ENCODE peak calls at places on chromosomes 3 and 15, in seven cellular contexts. V is fibroblast of lung, B is osteoblast, I is HepG2, R is ACHN, L is AG10803, Y is mucosa of gallbladder. Q is an unnamed sample.

GRCh38 chr3:32818431-32819085 is 761 bp downstream of the TRIM71 start:
- DNase-seq in B (peak), Y (no peak), L (no peak), V (no peak), R (no peak), I (no peak), Q (no peak)

GRCh38 chr15:45268135-45268534 is 16.1 kb downstream of the SLC28A2 start:
- DNase-seq in L (no peak), V (no peak), R (no peak), I (peak), B (no peak), Y (peak), Q (no peak)

GRCh38 chr3:110301781-110302180 is 769.8 kb upstream of the NECTIN3 start:
- DNase-seq in R (no peak), B (no peak), L (no peak), I (no peak), Y (no peak), V (no peak), Q (no peak)

GRCh38 chr3:38102073-38102844 is 34.7 kb downstream of the ACAA1 start:
- DNase-seq in R (no peak), Y (no peak), B (peak), I (no peak), L (no peak), V (no peak), Q (no peak)

GRCh38 chr3:161454615-161455014 is 42.0 kb upstream of the OTOL1 start:
- DNase-seq in R (no peak), Y (no peak), V (no peak), B (no peak), L (no peak), I (no peak), Q (no peak)

GRCh38 chr3:45987368-45988099 is 8.1 kb downstream of the FYCO1 start:
- DNase-seq in L (peak), R (no peak), Y (peak), V (peak), I (peak), B (no peak), Q (no peak)

GRCh38 chr15:32651229-32651837 is 9.8 kb downstream of the SCG5 start:
- DNase-seq in R (peak), L (peak), V (peak), Y (peak), I (peak), B (peak), Q (no peak)

GRCh38 chr3:11144996-11145395 is 9.3 kb upstream of the HRH1 start:
- DNase-seq in L (no peak), B (no peak), V (no peak), I (no peak), Y (no peak), R (no peak), Q (no peak)

GRCh38 chr15:58369261-58369699 is 62.5 kb upstream of the LIPC start:
- DNase-seq in B (peak), V (peak), R (peak), Y (peak), L (peak), I (peak), Q (no peak)

GRCh38 chr15:45522931-45523331 is 376 bp upstream of the SLC30A4 start:
- DNase-seq in B (peak), Y (no peak), V (peak), R (no peak), L (peak), I (no peak), Q (peak)

GRCh38 chr3:8324727-8325126 is 176.9 kb upstream of the LMCD1 start:
- DNase-seq in I (peak), L (peak), V (peak), R (peak), B (peak), Y (peak), Q (no peak)

GRCh38 chr3:44439499-44440295 is 37.8 kb downstream of the ZNF445 start:
- DNase-seq in I (peak), R (no peak), V (peak), L (peak), Y (peak), B (no peak), Q (peak)

GRCh38 chr3:98695816-98696215 is 67.3 kb upstream of the ST3GAL6 start:
- DNase-seq in I (no peak), B (peak), L (no peak), Y (no peak), R (no peak), V (no peak), Q (no peak)

GRCh38 chr15:70269991-70270751 is 172.5 kb upstream of the TLE3 start:
- DNase-seq in B (peak), R (no peak), L (peak), Y (no peak), V (no peak), I (no peak), Q (no peak)

GRCh38 chr3:189851682-189852081 is 220.5 kb downstream of the TP63 start:
- DNase-seq in Y (no peak), I (no peak), V (no peak), R (no peak), B (peak), L (no peak), Q (no peak)

GRCh38 chr3:11551019-11551418 is 92.7 kb downstream of the VGLL4 start:
- DNase-seq in Y (no peak), L (no peak), I (no peak), R (no peak), V (no peak), B (no peak), Q (no peak)

GRCh38 chr15:63483521-63484371 is 20.6 kb upstream of the USP3 start:
- DNase-seq in V (peak), I (no peak), L (no peak), B (no peak), R (no peak), Y (no peak), Q (no peak)

GRCh38 chr3:112634786-112635541 is 6.0 kb downstream of the CCDC80 start:
- DNase-seq in V (no peak), I (no peak), R (no peak), L (no peak), B (no peak), Y (no peak), Q (no peak)

GRCh38 chr3:52055537-52056351 is 627 bp downstream of the DUSP7 start:
- DNase-seq in B (peak), V (peak), R (peak), Y (peak), L (peak), I (peak), Q (peak)

GRCh38 chr15:71112429-71112828 is 2.8 kb upstream of the THSD4 start:
- DNase-seq in Y (no peak), B (no peak), L (no peak), V (no peak), R (no peak), I (no peak), Q (no peak)

GRCh38 chr3:171712168-171712938 is 97.9 kb downstream of the PLD1 start:
- DNase-seq in V (peak), I (no peak), B (peak), L (no peak), Y (no peak), R (no peak), Q (no peak)

GRCh38 chr3:47007001-47007400 is 27.5 kb downstream of the NBEAL2 start:
- DNase-seq in Y (no peak), R (no peak), L (no peak), I (no peak), V (no peak), B (peak), Q (no peak)

GRCh38 chr3:169189486-169189885 is 474.0 kb downstream of the MECOM start:
- DNase-seq in B (no peak), V (peak), I (no peak), L (no peak), R (no peak), Y (no peak), Q (no peak)

GRCh38 chr3:9884555-9885165 is 4.6 kb upstream of the CIDEC start:
- DNase-seq in R (peak), Y (no peak), L (peak), V (peak), B (peak), I (peak), Q (peak)

GRCh38 chr3:196813903-196814302 is 53.8 kb upstream of the SENP5 start:
- DNase-seq in R (no peak), L (no peak), V (peak), B (peak), I (no peak), Y (no peak), Q (no peak)

GRCh38 chr15:98113357-98113756 is 152.9 kb downstream of the ARRDC4 start:
- DNase-seq in I (no peak), L (peak), B (no peak), V (no peak), Y (no peak), R (no peak), Q (no peak)

GRCh38 chr3:193742628-193743027 is 149.6 kb downstream of the OPA1 start:
- DNase-seq in I (no peak), L (no peak), B (no peak), R (peak), V (no peak), Y (no peak), Q (no peak)

GRCh38 chr3:159989973-159990846 is 1.6 kb downstream of the IL12A start:
- DNase-seq in V (no peak), B (peak), Y (no peak), L (no peak), R (no peak), I (no peak), Q (no peak)

GRCh38 chr3:32457971-32458471 is 44.6 kb downstream of the CMTM6 start:
- DNase-seq in L (no peak), I (no peak), B (no peak), Y (no peak), V (no peak), R (no peak), Q (no peak)

GRCh38 chr3:11803977-11804903 is 42.4 kb downstream of the TAMM41 start:
- DNase-seq in Y (peak), V (peak), L (peak), B (peak), I (peak), R (peak), Q (no peak)

Q was measured in Right ventricle myocardium inferior.